ENCODE peak calls at places on chromosomes 12 and 14, in four cellular contexts. C, P, X and D are unnamed samples.

GRCh38 chr14:36771256-36771655 is 109.6 kb downstream of the PAX9 start:
- DNase-seq in P (no peak), X (no peak), C (no peak), D (no peak)

GRCh38 chr14:95173518-95173917 is 16.2 kb upstream of the DICER1 start:
- DNase-seq in C (no peak), P (no peak), X (no peak), D (no peak)

GRCh38 chr12:18430425-18431048 is 169.2 kb downstream of the PIK3C2G start:
- DNase-seq in C (no peak), P (peak), X (peak), D (peak)

GRCh38 chr12:68428724-68429580 is 96.8 kb upstream of the MDM1 start:
- DNase-seq in P (no peak), X (no peak), C (no peak), D (no peak)

GRCh38 chr14:93861846-93862641 is 65.1 kb upstream of the FAM181A start:
- DNase-seq in X (no peak), C (no peak), P (no peak), D (no peak)

GRCh38 chr12:128076188-128076587 is 190.8 kb upstream of the TMEM132C start:
- DNase-seq in X (no peak), C (no peak), P (no peak), D (no peak)

GRCh38 chr14:90060965-90061848 is 587 bp upstream of the KCNK13 start:
- DNase-seq in P (peak), C (no peak), X (no peak), D (peak)

GRCh38 chr12:110505332-110505731 is 3.2 kb downstream of the RAD9B start:
- DNase-seq in C (no peak), P (no peak), X (no peak), D (no peak)

GRCh38 chr14:29243355-29243754 is 476.8 kb downstream of the FOXG1 start:
- DNase-seq in P (no peak), X (no peak), C (no peak), D (no peak)

GRCh38 chr14:81436296-81437138 is 36.4 kb upstream of the STON2 start:
- DNase-seq in C (no peak), P (peak), X (peak), D (peak)
- TF ChIP-seq USF1 in C (no peak), P (no peak), X (no peak), D (no peak)

GRCh38 chr12:31008961-31009840 is 64.5 kb upstream of the DDX11 start:
- DNase-seq in X (no peak), P (no peak), C (no peak), D (peak)

GRCh38 chr12:31007636-31008175 is 66.0 kb upstream of the DDX11 start:
- DNase-seq in C (no peak), X (no peak), P (no peak), D (peak)

GRCh38 chr12:31007153-31007495 is 66.5 kb upstream of the DDX11 start:
- DNase-seq in C (no peak), P (no peak), X (no peak), D (no peak)

GRCh38 chr12:31006416-31007152 is 67.1 kb upstream of the DDX11 start:
- DNase-seq in P (no peak), X (no peak), C (no peak), D (no peak)

GRCh38 chr12:31008241-31008711 is 65.4 kb upstream of the DDX11 start:
- DNase-seq in X (no peak), P (no peak), C (no peak), D (peak)
- TF ChIP-seq USF1 in X (no peak), P (no peak), C (no peak), D (no peak)

GRCh38 chr12:1580526-1580925 is 13.9 kb downstream of the FBXL14 start:
- DNase-seq in C (no peak), X (no peak), P (no peak), D (no peak)
- TF ChIP-seq USF1 in C (no peak), X (no peak), P (no peak), D (no peak)

GRCh38 chr14:100079606-100080005 is 14.4 kb downstream of the EVL start:
- DNase-seq in X (no peak), C (no peak), P (no peak), D (no peak)

GRCh38 chr14:100078997-100079561 is 13.9 kb downstream of the EVL start:
- DNase-seq in X (peak), P (peak), C (no peak), D (peak)

GRCh38 chr14:100081997-100082625 is 16.9 kb downstream of the EVL start:
- DNase-seq in X (no peak), P (no peak), C (no peak), D (no peak)

GRCh38 chr14:100078216-100078780 is 13.1 kb downstream of the EVL start:
- DNase-seq in X (no peak), C (no peak), P (no peak), D (no peak)

GRCh38 chr14:100080206-100080605 is 15.0 kb downstream of the EVL start:
- DNase-seq in C (no peak), X (no peak), P (no peak), D (no peak)
- TF ChIP-seq USF1 in C (no peak), X (no peak), P (no peak), D (no peak)

GRCh38 chr14:60277605-60278190 is 28.7 kb downstream of the PPM1A start:
- DNase-seq in X (no peak), P (no peak), C (no peak), D (no peak)

GRCh38 chr14:60274448-60274847 is 25.4 kb downstream of the PPM1A start:
- DNase-seq in P (no peak), C (no peak), X (no peak), D (no peak)

GRCh38 chr14:60276347-60276746 is 27.3 kb downstream of the PPM1A start:
- DNase-seq in X (no peak), C (no peak), P (no peak), D (no peak)

GRCh38 chr14:60275932-60276331 is 26.9 kb downstream of the PPM1A start:
- DNase-seq in X (no peak), C (no peak), P (no peak), D (no peak)

DNA sequence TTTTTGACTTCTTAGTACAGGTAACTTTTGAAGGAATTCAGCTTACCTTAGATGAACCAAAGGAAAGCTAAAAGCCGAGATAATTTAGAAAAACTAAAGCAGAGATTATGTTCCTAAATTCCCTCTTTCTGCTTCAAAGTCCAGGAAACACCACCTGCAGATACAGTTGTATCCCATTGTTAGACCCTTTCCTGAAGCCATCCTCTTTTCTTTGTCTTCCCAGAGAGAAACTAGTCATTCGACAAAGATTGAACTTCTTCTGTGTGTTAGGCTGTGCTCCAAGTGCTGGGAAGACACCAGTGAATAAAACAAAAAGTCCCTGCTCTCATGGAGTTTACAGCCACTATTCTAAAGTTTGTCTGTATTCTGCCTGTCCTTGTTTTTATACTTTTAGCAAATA is 29.3 kb downstream of the PPM1A start:
- DNase-seq in C (no peak), X (no peak), P (no peak), D (no peak)
- TF ChIP-seq USF1 in C (no peak), X (no peak), P (no peak), D (no peak)